ENCODE peak calls at places on chromosomes 6 and 20, in nine cellular contexts. Z is fibroblast of lung; T is NCI-H748 treated with DMSO at 0.1 percent for 48 hours; J is RCC 7860; R is spleen; H is cardiac fibroblast; X is activated CD4-positive, alpha-beta T cell treated with anti-CD3 and anti-CD28 coated beads for 24 hours; B is kidney glomerular epithelial cell; W is fibroblast of gingiva. G is an unnamed sample.

GRCh38 chr20:23205221-23205620 is 119.1 kb upstream of the CD93 start:
- DNase-seq in T (no peak), R (no peak), B (no peak), J (no peak), W (no peak), X (no peak), H (no peak), Z (no peak), G (no peak)

GRCh38 chr6:14783594-14783993 is 462.3 kb upstream of the JARID2 start:
- DNase-seq in T (no peak), J (no peak), H (no peak), W (no peak), R (no peak), Z (no peak), B (no peak), X (no peak), G (no peak)

GRCh38 chr6:140253096-140253495 is 878.6 kb upstream of the CITED2 start:
- DNase-seq in R (no peak), Z (peak; percentile 21), H (no peak), W (no peak), J (no peak), B (peak; percentile 1), T (no peak), X (no peak), G (no peak)

GRCh38 chr20:34615477-34615876 is 57.0 kb downstream of the MAP1LC3A start:
- DNase-seq in Z (no peak), T (no peak), R (no peak), W (no peak), J (no peak), B (no peak), H (no peak), X (no peak), G (no peak)

GRCh38 chr20:49288250-49288751 is 10.4 kb upstream of the ZNFX1 start:
- DNase-seq in R (no peak), T (no peak), H (no peak), B (no peak), J (peak; percentile 7), W (no peak), Z (no peak), X (no peak), G (no peak)

GRCh38 chr6:16402501-16402900 is 164.1 kb downstream of the GMPR start:
- DNase-seq in T (no peak), X (no peak), R (no peak), W (peak; percentile 90), J (no peak), B (no peak), H (peak; percentile 56), Z (no peak), G (no peak)

GRCh38 chr20:63944078-63944941 is 11.9 kb downstream of the UCKL1 start:
- DNase-seq in X (no peak), H (no peak), J (no peak), W (no peak), Z (no peak), T (no peak), R (peak; percentile 79), B (no peak), G (no peak)

GRCh38 chr6:128713461-128713860 is 169.5 kb upstream of the LAMA2 start:
- DNase-seq in J (no peak), X (no peak), H (no peak), R (no peak), T (no peak), W (peak; percentile 13), B (peak; percentile 50), Z (peak; percentile 49), G (no peak)

GRCh38 chr6:39430968-39431523 is 108.5 kb upstream of the KCNK16 start:
- DNase-seq in B (no peak), T (no peak), J (no peak), Z (no peak), R (no peak), W (peak; percentile 23), X (no peak), H (no peak), G (no peak)

GRCh38 chr6:166862287-166862977 is 93.9 kb downstream of the RNASET2 start:
- DNase-seq in T (no peak), W (no peak), X (no peak), R (peak; percentile 83), B (peak; percentile 18), Z (no peak), J (no peak), H (peak; percentile 6), G (no peak)

GRCh38 chr6:150347845-150348244 is 21.0 kb upstream of the IYD start:
- DNase-seq in W (no peak), T (no peak), J (no peak), X (no peak), B (no peak), Z (no peak), R (no peak), H (no peak), G (no peak)

GRCh38 chr6:56246941-56247653 is at the start of gene COL21A1:
- DNase-seq in X (no peak), B (peak; percentile 9), Z (peak; percentile 45), T (peak; percentile 42), H (peak; percentile 61), W (peak; percentile 26), R (peak; percentile 71), J (no peak), G (no peak)

GRCh38 chr6:109183109-109183508 is 87.8 kb downstream of the CEP57L1 start:
- DNase-seq in T (no peak), B (no peak), J (no peak), W (no peak), H (no peak), R (no peak), X (no peak), Z (no peak), G (no peak)

GRCh38 chr6:16944601-16945000 is 157.2 kb upstream of the STMND1 start:
- DNase-seq in H (no peak), W (no peak), R (no peak), Z (no peak), J (no peak), X (no peak), B (no peak), T (no peak), G (no peak)

GRCh38 chr6:37007340-37008043 is 2.0 kb downstream of the FGD2 start:
- DNase-seq in W (no peak), J (no peak), H (no peak), R (no peak), T (no peak), Z (no peak), B (peak; percentile 10), X (no peak), G (no peak)

G was measured in epithelial cell of proximal tubule.